ENCODE peak calls at places on chromosome 13, in nine cellular contexts. A, I, H, E, R, K, O, N and C are unnamed samples.

GRCh38 chr13:110340812-110341444 is 33.8 kb downstream of the COL4A2 start:
- DNase-seq in E (peak), O (peak), N (no peak), R (peak), A (peak), I (no peak), K (no peak), H (peak), C (no peak)

GRCh38 chr13:38099751-38100150 is 230.2 kb upstream of the TRPC4 start:
- DNase-seq in O (no peak), K (no peak), N (no peak), A (no peak), E (no peak), R (no peak), I (no peak), H (no peak), C (no peak)

GRCh38 chr13:105915451-105915850 is 620.0 kb downstream of the EFNB2 start:
- DNase-seq in O (no peak), A (no peak), I (no peak), N (no peak), E (no peak), H (no peak), K (no peak), R (no peak), C (no peak)

GRCh38 chr13:75383064-75383715 is 98.8 kb downstream of the TBC1D4 start:
- DNase-seq in E (no peak), I (no peak), A (no peak), K (no peak), O (no peak), R (no peak), N (no peak), H (no peak), C (no peak)

GRCh38 chr13:80115616-80116015 is 225.3 kb downstream of the SPRY2 start:
- DNase-seq in R (no peak), N (no peak), E (no peak), O (no peak), K (no peak), A (no peak), I (no peak), H (no peak), C (no peak)

GRCh38 chr13:51191743-51192142 is 30.5 kb upstream of the FAM124A start:
- DNase-seq in I (no peak), A (no peak), K (no peak), H (no peak), E (no peak), O (no peak), N (no peak), R (no peak), C (no peak)

GRCh38 chr13:71922191-71922590 is 55.2 kb upstream of the DACH1 start:
- DNase-seq in K (no peak), E (no peak), A (no peak), R (no peak), N (no peak), I (no peak), O (no peak), H (no peak), C (no peak)

GRCh38 chr13:76646946-76647345 is 239.3 kb downstream of the KCTD12 start:
- DNase-seq in N (no peak), R (no peak), O (no peak), K (no peak), A (no peak), E (no peak), H (peak), I (no peak), C (no peak)

GRCh38 chr13:29474991-29475390 is 120.5 kb downstream of the SLC7A1 start:
- DNase-seq in H (peak), E (no peak), N (no peak), R (peak), K (no peak), A (no peak), I (no peak), O (no peak), C (no peak)

GRCh38 chr13:27510082-27510481 is 59.7 kb upstream of the MTIF3 start:
- DNase-seq in O (no peak), I (no peak), E (no peak), K (no peak), R (no peak), H (no peak), N (no peak), A (no peak), C (no peak)

GRCh38 chr13:95156208-95156607 is 145.0 kb downstream of the ABCC4 start:
- DNase-seq in E (no peak), R (peak), A (no peak), H (peak), O (no peak), K (no peak), I (no peak), N (no peak), C (no peak)

GRCh38 chr13:39349391-39349790 is 253.6 kb downstream of the LHFPL6 start:
- DNase-seq in E (no peak), A (no peak), I (no peak), R (no peak), N (no peak), O (no peak), K (no peak), H (no peak), C (no peak)

GRCh38 chr13:75308222-75308621 is 173.7 kb downstream of the TBC1D4 start:
- DNase-seq in N (no peak), E (no peak), A (no peak), H (no peak), O (no peak), R (no peak), I (no peak), K (no peak), C (no peak)

GRCh38 chr13:80297094-80297493 is 43.8 kb downstream of the SPRY2 start:
- DNase-seq in E (no peak), K (no peak), R (no peak), O (no peak), H (no peak), I (no peak), N (no peak), A (no peak), C (no peak)

GRCh38 chr13:21998279-21998678 is 327.4 kb downstream of the FGF9 start:
- DNase-seq in A (peak), O (no peak), I (no peak), R (no peak), N (no peak), K (no peak), E (no peak), H (no peak), C (no peak)